ENCODE peak calls at places on chromosomes 12 and 14, in nine cellular contexts. K, R, I, F, T, B, Y, W and A are unnamed samples.
A peak's percentile ranks its signal among the peaks of the same experiment; 100 is the strongest.

GRCh38 chr12:42213954-42214426 is 24.1 kb downstream of the YAF2 start:
- DNase-seq in K (no peak), R (peak; percentile 82), I (no peak), F (peak; percentile 34), T (peak; percentile 48), B (no peak), Y (peak; percentile 12), W (no peak), A (peak; percentile 85)

GRCh38 chr14:67856806-67857205 is 37.2 kb downstream of the RAD51B start:
- DNase-seq in K (peak; percentile 31), R (no peak), I (no peak), F (no peak), T (peak; percentile 20), B (no peak), Y (no peak), W (no peak), A (no peak)

GRCh38 chr12:23335593-23335992 is 613.9 kb downstream of the SOX5 start:
- DNase-seq in K (no peak), R (no peak), I (no peak), F (no peak), T (no peak), B (no peak), Y (no peak), W (no peak), A (no peak)

GRCh38 chr14:94636744-94637412 is 24.7 kb downstream of the SERPINA3 start:
- DNase-seq in K (no peak), R (no peak), I (no peak), F (no peak), T (no peak), B (no peak), Y (no peak), W (no peak), A (peak; percentile 20)

GRCh38 chr14:56807586-56808168 is 2.6 kb downstream of the OTX2 start:
- DNase-seq in K (no peak), R (no peak), I (no peak), F (no peak), T (no peak), B (no peak), Y (no peak), W (no peak), A (no peak)

GRCh38 chr12:28253175-28253641 is 63.0 kb downstream of the CCDC91 start:
- DNase-seq in K (no peak), R (no peak), I (no peak), F (no peak), T (peak; percentile 19), B (no peak), Y (no peak), W (no peak), A (no peak)

GRCh38 chr14:20008156-20008555 is 6.2 kb downstream of the OR4Q2 start:
- DNase-seq in K (no peak), R (no peak), I (no peak), F (no peak), T (no peak), B (no peak), Y (no peak), W (no peak), A (no peak)

GRCh38 chr12:58841058-58841798 is 79.1 kb downstream of the LRIG3 start:
- DNase-seq in K (no peak), R (no peak), I (no peak), F (no peak), T (no peak), B (no peak), Y (no peak), W (no peak), A (no peak)

GRCh38 chr14:24392327-24393098 is 6.3 kb upstream of the NYNRIN start:
- DNase-seq in K (peak; percentile 95), R (no peak), I (no peak), F (no peak), T (peak; percentile 65), B (no peak), Y (no peak), W (no peak), A (peak; percentile 73)

GRCh38 chr14:87233266-87233665 is 759.7 kb downstream of the GALC start:
- DNase-seq in K (no peak), R (no peak), I (no peak), F (no peak), T (no peak), B (no peak), Y (no peak), W (no peak), A (no peak)

GRCh38 chr12:120399531-120399930 is 30.6 kb upstream of the MSI1 start:
- DNase-seq in K (peak; percentile 89), R (no peak), I (no peak), F (no peak), T (peak; percentile 87), B (no peak), Y (no peak), W (no peak), A (peak; percentile 50)

GRCh38 chr12:53618340-53618739 is 7.8 kb downstream of the ATF7 start:
- DNase-seq in K (no peak), R (no peak), I (no peak), F (no peak), T (no peak), B (no peak), Y (no peak), W (no peak), A (no peak)

GRCh38 chr12:53612978-53613377 is 13.2 kb downstream of the ATF7 start:
- DNase-seq in K (no peak), R (no peak), I (no peak), F (no peak), T (no peak), B (no peak), Y (no peak), W (no peak), A (no peak)

GRCh38 chr12:53613821-53614220 is 12.4 kb downstream of the ATF7 start:
- DNase-seq in K (no peak), R (no peak), I (no peak), F (no peak), T (no peak), B (no peak), Y (no peak), W (no peak), A (no peak)

GRCh38 chr12:53616950-53617349 is 9.2 kb downstream of the ATF7 start:
- DNase-seq in K (no peak), R (no peak), I (no peak), F (no peak), T (no peak), B (no peak), Y (no peak), W (no peak), A (no peak)

DNA sequence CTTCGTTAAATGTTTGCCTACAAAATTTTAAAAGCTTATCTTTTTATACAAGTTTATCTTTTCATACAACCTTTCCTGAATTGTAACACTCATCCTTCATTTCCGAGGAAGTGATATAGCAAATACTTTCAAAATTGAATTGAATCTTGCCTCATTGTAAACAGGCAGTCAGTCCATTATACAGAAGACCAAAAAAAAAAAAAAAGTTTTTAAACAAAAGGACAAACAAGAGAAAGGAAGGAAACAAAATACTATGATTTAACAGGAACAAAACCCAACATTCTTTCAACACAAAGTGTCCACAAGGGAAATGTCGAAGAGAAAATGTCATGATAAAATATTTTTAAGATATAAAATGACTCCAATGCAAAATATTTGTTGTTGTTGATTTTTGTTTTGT is 8.5 kb downstream of the ATF7 start:
- DNase-seq in K (no peak), R (no peak), I (no peak), F (no peak), T (no peak), B (no peak), Y (no peak), W (no peak), A (no peak)
- H3K27ac ChIP-seq in K (peak overlapping the region; percentile 26), R (peak overlapping the region; percentile 46), I (no peak overlapping the region), F (peak overlapping the region; percentile 34), T (no peak overlapping the region), B (peak overlapping the region; percentile 18), Y (peak overlapping the region; percentile 30), W (no peak overlapping the region), A (no peak overlapping the region)

DNA sequence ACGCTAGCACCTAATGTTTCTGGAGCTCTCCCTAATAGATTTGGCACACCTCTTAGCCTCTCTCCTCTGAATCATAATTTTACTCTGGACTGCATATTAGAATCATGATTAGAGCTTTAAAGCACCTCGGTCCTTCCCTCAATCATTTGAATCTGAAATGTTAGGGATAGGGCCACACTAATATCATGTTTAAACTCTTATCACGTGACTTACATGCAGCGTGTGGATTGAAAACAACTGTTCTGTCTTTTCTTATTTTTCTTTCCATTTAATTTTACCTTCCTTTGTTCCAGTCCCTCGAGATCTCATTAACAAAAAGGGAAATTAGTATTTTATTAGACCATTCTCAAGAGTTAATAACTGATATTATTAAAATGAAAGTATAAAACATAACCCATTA is 762.5 kb upstream of the FLRT2 start:
- DNase-seq in K (no peak), R (no peak), I (no peak), F (no peak), T (no peak), B (no peak), Y (no peak), W (no peak), A (no peak)
- H3K9me3 ChIP-seq in K (peaks cover 2% of the 10 kb centered on the region), R (no peaks in the 10 kb centered on the region), I (peaks cover 2% of the 10 kb centered on the region), F (peaks cover 6% of the 10 kb centered on the region), T (no peaks in the 10 kb centered on the region), B (no peaks in the 10 kb centered on the region), Y (peaks cover 9% of the 10 kb centered on the region), W (no peaks in the 10 kb centered on the region), A (no peaks in the 10 kb centered on the region)

DNA sequence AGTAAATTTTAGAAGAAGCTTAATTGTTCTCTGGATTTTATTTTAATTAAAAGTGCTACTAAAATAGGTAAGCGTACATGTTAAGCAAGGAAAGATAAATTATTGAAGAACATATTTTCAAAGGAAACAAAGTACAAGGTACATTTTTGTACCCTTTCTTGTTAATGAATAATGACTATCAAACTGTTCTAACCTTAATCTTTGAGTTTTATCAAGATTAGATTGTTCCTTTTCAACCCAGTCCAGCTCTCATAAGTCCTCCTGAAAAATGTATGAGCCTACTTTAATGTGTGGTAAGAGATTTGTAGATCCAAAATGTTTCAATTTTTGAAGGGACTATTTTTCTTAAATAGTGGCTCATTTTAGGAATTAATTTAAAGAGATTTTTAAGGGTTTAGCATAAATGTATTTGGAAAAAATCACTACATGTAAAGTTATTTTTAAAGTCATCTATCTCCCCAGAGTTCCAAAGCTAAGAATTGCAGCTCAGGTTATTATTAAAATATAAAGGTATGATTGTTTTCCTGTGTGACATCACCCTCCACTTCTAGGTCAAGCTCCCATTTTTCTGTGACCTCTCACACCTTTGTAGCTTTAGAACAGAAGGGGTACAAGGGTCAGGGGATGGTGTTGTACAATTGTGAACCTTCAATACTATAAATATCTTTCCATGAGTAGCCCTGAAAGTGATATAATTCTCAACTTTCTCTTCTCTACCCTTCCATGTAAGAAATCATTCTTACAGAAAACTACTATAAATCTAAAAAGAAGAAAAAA is 1.2 kb upstream of the PIK3C2G start:
- DNase-seq in K (no peak), R (no peak), I (no peak), F (no peak), T (no peak), B (no peak), Y (no peak), W (no peak), A (no peak)
- H3K27ac ChIP-seq in K (no peak overlapping the region), R (peak overlapping the region; percentile 81), I (no peak overlapping the region), F (no peak overlapping the region), T (no peak overlapping the region), B (no peak overlapping the region), Y (no peak overlapping the region), W (no peak overlapping the region), A (no peak overlapping the region)

DNA sequence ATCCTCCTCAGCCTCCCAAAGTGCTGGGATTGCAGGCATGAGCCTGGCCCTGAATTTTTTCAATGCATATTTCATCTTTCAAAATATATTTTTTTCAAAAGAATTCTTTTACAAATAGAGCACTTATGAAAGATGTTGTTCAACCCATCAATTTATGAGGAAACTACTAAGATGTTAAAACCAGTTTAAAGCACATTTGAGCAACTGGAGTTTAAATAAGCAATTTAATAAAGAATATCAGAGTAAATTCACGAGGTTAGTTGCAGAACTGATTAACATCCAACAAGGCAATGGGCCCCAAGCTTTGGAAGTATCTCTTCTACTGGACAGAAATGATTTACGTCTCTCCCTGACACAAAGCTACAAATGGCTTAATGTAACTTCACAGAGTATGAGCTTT is 23.3 kb downstream of the GLT1D1 start:
- DNase-seq in K (no peak), R (no peak), I (no peak), F (no peak), T (no peak), B (no peak), Y (no peak), W (no peak), A (no peak)
- H3K9me3 ChIP-seq in K (peaks cover 2% of the 10 kb centered on the region), R (peaks cover 37% of the 10 kb centered on the region), I (peaks cover 13% of the 10 kb centered on the region), F (peaks cover 23% of the 10 kb centered on the region), T (no peaks in the 10 kb centered on the region), B (peaks cover 4% of the 10 kb centered on the region), Y (peaks cover 7% of the 10 kb centered on the region), W (peaks cover 26% of the 10 kb centered on the region), A (no peaks in the 10 kb centered on the region)